ENCODE peak calls at places on chromosomes 2 and 18, in nine cellular contexts. A, U, Y, R, C, Z, O, Q and T are unnamed samples.

GRCh38 chr2:136225950-136226835 is 108.2 kb upstream of the CXCR4 start:
- DNase-seq in A (no peak), U (no peak), Y (no peak), R (no peak), C (peak), Z (peak), O (no peak), Q (no peak), T (no peak)

GRCh38 chr2:95073856-95074662 is 47.5 kb downstream of the MRPS5 start:
- DNase-seq in A (no peak), U (no peak), Y (no peak), R (no peak), C (no peak), Z (no peak), O (peak), Q (no peak), T (no peak)

GRCh38 chr2:7788736-7789135 is 871.5 kb downstream of the RNF144A start:
- DNase-seq in A (no peak), U (no peak), Y (no peak), R (no peak), C (no peak), Z (no peak), O (no peak), Q (no peak), T (no peak)

GRCh38 chr2:74232426-74232825 is 34.0 kb downstream of the MTHFD2 start:
- DNase-seq in A (no peak), U (no peak), Y (no peak), R (no peak), C (no peak), Z (no peak), O (no peak), Q (no peak), T (no peak)

GRCh38 chr2:332592-332991 is 44.7 kb upstream of the ALKAL2 start:
- DNase-seq in A (no peak), U (no peak), Y (no peak), R (no peak), C (no peak), Z (no peak), O (no peak), Q (no peak), T (no peak)

GRCh38 chr18:3121256-3121655 is 98.5 kb downstream of the MYOM1 start:
- DNase-seq in A (no peak), U (no peak), Y (no peak), R (no peak), C (no peak), Z (no peak), O (no peak), Q (no peak), T (no peak)

GRCh38 chr2:173496746-173497145 is 142.1 kb downstream of the CDCA7 start:
- DNase-seq in A (no peak), U (no peak), Y (peak), R (no peak), C (no peak), Z (no peak), O (no peak), Q (no peak), T (no peak)

GRCh38 chr2:173607601-173608311 is 253.1 kb downstream of the CDCA7 start:
- DNase-seq in A (no peak), U (no peak), Y (no peak), R (no peak), C (no peak), Z (peak), O (no peak), Q (no peak), T (no peak)

GRCh38 chr2:127015106-127015910 is 91.6 kb downstream of the BIN1 start:
- DNase-seq in A (no peak), U (no peak), Y (no peak), R (no peak), C (no peak), Z (no peak), O (no peak), Q (no peak), T (no peak)

GRCh38 chr2:60522462-60522861 is 31.0 kb downstream of the BCL11A start:
- DNase-seq in A (no peak), U (no peak), Y (no peak), R (no peak), C (no peak), Z (no peak), O (no peak), Q (no peak), T (no peak)
- H3K27ac ChIP-seq in A (no peak), U (no peak), Y (no peak), R (no peak), C (no peak), Z (no peak), O (no peak), Q (no peak), T (no peak)

GRCh38 chr2:191366199-191366598 is 121.0 kb downstream of the MYO1B start:
- DNase-seq in A (no peak), U (no peak), Y (no peak), R (no peak), C (no peak), Z (no peak), O (no peak), Q (no peak), T (no peak)
- H3K27ac ChIP-seq in A (no peak), U (no peak), Y (no peak), R (no peak), C (no peak), Z (no peak), O (no peak), Q (peak), T (no peak)

GRCh38 chr2:43344911-43345373 is 118.5 kb upstream of the ZFP36L2 start:
- DNase-seq in A (no peak), U (no peak), Y (no peak), R (no peak), C (no peak), Z (no peak), O (no peak), Q (no peak), T (no peak)
- H3K27ac ChIP-seq in A (peak), U (no peak), Y (no peak), R (no peak), C (peak), Z (no peak), O (peak), Q (peak), T (no peak)

DNA sequence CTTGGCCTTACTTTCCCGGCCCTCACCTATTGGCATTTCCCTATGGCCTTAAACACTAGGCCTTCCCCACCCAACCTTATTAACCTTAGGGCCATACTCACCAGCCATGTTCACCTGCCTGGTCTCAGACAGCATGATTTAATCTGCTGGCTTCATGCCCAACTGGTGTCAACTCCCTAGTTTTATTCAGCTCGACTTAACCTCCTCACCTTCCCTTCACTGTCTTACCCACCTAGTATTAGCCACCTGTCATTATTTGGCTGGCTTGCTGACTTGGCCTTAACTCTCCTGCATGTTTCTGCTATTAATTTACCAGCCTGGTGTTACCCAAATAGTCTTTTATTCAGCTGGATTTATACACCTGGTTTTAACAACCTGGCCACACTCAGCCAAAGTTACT is 136.0 kb upstream of the ZSWIM2 start:
- DNase-seq in A (no peak), U (no peak), Y (no peak), R (no peak), C (no peak), Z (no peak), O (no peak), Q (no peak), T (no peak)
- H3K27ac ChIP-seq in A (no peak), U (no peak), Y (no peak), R (no peak), C (no peak), Z (no peak), O (no peak), Q (no peak), T (no peak)

DNA sequence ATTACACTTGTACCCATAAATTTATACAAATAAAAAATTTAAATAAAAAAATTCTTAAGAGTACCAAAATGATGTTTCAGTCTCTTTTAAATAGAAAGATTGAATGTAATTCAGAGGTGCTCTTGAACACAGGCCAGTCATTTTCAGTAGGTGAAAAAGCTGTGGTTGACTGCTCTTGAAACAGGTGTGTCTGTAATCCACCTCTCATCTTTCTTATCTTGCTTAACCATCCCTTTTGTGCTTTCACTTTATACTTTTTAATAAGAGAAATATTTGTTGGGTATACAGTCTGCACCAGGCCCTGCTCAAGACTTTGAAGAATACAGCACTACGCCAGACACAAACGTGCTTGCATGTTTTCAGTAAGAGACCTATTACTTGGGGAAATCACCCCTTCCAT is 3.8 kb upstream of the RTN4 start:
- DNase-seq in A (no peak), U (no peak), Y (no peak), R (no peak), C (no peak), Z (no peak), O (no peak), Q (no peak), T (no peak)
- H3K27ac ChIP-seq in A (no peak), U (peak), Y (no peak), R (no peak), C (no peak), Z (no peak), O (no peak), Q (no peak), T (no peak)

GRCh38 chr2:236262238-236262637 is 2.0 kb downstream of the ASB18 start:
- DNase-seq in A (peak), U (no peak), Y (no peak), R (no peak), C (no peak), Z (no peak), O (no peak), Q (no peak), T (no peak)
- H3K27ac ChIP-seq in A (peak), U (no peak), Y (no peak), R (no peak), C (no peak), Z (no peak), O (no peak), Q (no peak), T (no peak)

GRCh38 chr2:85850451-85850850 is 38.3 kb downstream of the ST3GAL5 start:
- DNase-seq in A (peak), U (no peak), Y (no peak), R (no peak), C (no peak), Z (no peak), O (no peak), Q (no peak), T (no peak)
- H3K27ac ChIP-seq in A (no peak), U (no peak), Y (no peak), R (no peak), C (no peak), Z (no peak), O (no peak), Q (no peak), T (peak)